ENCODE peak calls at places on chromosome 18, in five cellular contexts. J is prostate gland, Y is body of pancreas, D is IMR-90, A is psoas muscle. Q is an unnamed sample.

GRCh38 chr18:63158676-63159291 is 160.8 kb downstream of the BCL2 start:
- DNase-seq in Y (no peak), D (no peak), A (no peak), J (no peak), Q (no peak)

GRCh38 chr18:31204833-31205232 is 42.2 kb upstream of the DSC1 start:
- DNase-seq in Y (no peak), D (no peak), A (no peak), J (no peak), Q (no peak)

GRCh38 chr18:58009166-58009565 is 34.9 kb upstream of the NEDD4L start:
- DNase-seq in J (no peak), D (no peak), A (no peak), Y (no peak), Q (no peak)

GRCh38 chr18:7488571-7488970 is 78.5 kb upstream of the PTPRM start:
- DNase-seq in D (no peak), A (no peak), Y (no peak), J (no peak), Q (no peak)

GRCh38 chr18:50117876-50118275 is 77.1 kb downstream of the MYO5B start:
- DNase-seq in J (no peak), Y (no peak), A (no peak), D (no peak), Q (no peak)

GRCh38 chr18:63936156-63936931 is 12.8 kb upstream of the HMSD start:
- DNase-seq in J (peak), Y (peak), D (peak), A (peak), Q (peak)

GRCh38 chr18:32576296-32576916 is 105.7 kb upstream of the GAREM1 start:
- DNase-seq in J (no peak), A (no peak), Y (no peak), D (peak), Q (peak)

GRCh38 chr18:32722279-32722678 is 50.5 kb downstream of the KLHL14 start:
- DNase-seq in D (no peak), Y (no peak), A (no peak), J (no peak), Q (no peak)

GRCh38 chr18:50819727-50820378 is at the start of gene MRO:
- DNase-seq in Y (peak), D (peak), J (peak), A (peak), Q (peak)

GRCh38 chr18:34491719-34492118 is 218.4 kb upstream of the DTNA start:
- DNase-seq in D (no peak), J (no peak), Y (no peak), A (no peak), Q (no peak)

GRCh38 chr18:74529378-74529777 is 4.9 kb upstream of the CNDP1 start:
- DNase-seq in J (no peak), Y (no peak), A (no peak), D (no peak), Q (no peak)

GRCh38 chr18:67104700-67105284 is 411.7 kb downstream of the DSEL start:
- DNase-seq in A (peak), Y (peak), D (peak), J (peak), Q (peak)
- TF ChIP-seq CTCF in A (peak), Y (peak), D (peak), J (peak), Q (peak)

GRCh38 chr18:2982452-2983172 is 30.3 kb downstream of the LPIN2 start:
- DNase-seq in J (no peak), D (no peak), Y (no peak), A (no peak), Q (no peak)
- TF ChIP-seq CTCF in J (no peak), D (no peak), Y (no peak), A (no peak), Q (no peak)

GRCh38 chr18:2083691-2084090 is 487.6 kb downstream of the METTL4 start:
- DNase-seq in A (no peak), J (no peak), Y (no peak), D (no peak), Q (peak)
- TF ChIP-seq CTCF in A (no peak), J (no peak), Y (no peak), D (no peak), Q (no peak)

GRCh38 chr18:27004056-27004829 is 138.7 kb upstream of the AQP4 start:
- DNase-seq in D (no peak), J (no peak), A (no peak), Y (no peak), Q (no peak)
- TF ChIP-seq CTCF in D (no peak), J (no peak), A (peak), Y (peak), Q (peak)

GRCh38 chr18:76923485-76924085 is 101.2 kb downstream of the ZNF236 start:
- DNase-seq in Y (peak), A (no peak), J (no peak), D (peak), Q (peak)
- TF ChIP-seq CTCF in Y (no peak), A (peak), J (no peak), D (peak), Q (peak)

GRCh38 chr18:73352546-73352945 is 484.8 kb upstream of the NETO1 start:
- DNase-seq in J (no peak), A (no peak), Y (no peak), D (peak), Q (no peak)
- TF ChIP-seq CTCF in J (no peak), A (no peak), Y (no peak), D (no peak), Q (no peak)

DNA sequence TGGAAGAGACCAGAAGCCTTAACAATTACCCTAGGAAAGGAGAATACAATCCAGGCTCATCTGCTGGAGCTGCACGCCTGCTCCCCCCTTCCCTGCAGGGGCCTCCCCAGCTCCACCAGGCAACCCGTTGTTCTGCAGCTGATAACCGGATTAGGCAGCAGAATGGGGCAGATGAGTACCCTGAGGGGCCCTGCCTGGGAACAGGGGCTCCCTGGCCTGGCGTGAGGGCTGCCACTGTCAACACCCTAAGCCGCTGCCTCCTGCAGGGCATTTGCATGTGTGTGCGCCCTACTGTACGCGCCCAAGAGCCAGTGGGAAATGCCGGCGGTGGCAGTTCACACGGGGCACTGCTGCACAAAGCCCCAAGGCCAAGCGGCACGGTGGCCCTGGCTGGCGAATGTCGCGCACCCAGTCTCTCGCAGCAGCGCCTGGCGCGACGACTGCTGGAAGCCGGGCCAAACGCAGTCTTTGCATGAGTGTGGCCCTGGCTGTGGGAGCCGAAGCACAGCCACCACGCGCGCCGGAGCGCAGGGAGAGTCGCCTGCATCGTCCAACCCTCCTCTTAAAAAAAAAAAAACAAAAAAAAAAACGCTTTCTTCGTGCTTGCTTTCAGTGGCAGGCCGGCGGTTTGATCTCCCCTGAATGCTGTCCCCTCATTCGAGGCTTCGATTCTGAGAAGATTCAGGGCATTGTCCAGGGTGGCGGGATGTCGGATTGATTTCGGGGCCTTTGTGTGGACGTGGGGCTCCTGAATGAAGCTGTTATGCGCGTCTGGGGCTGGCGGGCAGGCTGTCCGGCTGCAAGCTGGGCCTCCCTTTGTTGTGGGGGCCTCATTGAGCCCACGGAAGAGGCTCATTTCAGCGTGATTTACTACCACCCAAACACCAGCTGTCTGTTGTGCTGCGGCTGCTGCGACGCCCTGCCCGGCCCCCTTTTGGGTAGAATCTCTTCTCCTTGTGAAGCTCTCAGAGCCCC is 63.8 kb downstream of the SETBP1 start:
- DNase-seq in D (no peak), A (peak), Y (peak), J (no peak), Q (no peak)
- TF ChIP-seq CTCF in D (no peak), A (peak), Y (peak), J (no peak), Q (no peak)

GRCh38 chr18:24447961-24448360 is 12.5 kb upstream of the HRH4 start:
- DNase-seq in J (no peak), A (no peak), D (no peak), Y (no peak), Q (no peak)

GRCh38 chr18:24443870-24444269 is 16.6 kb upstream of the HRH4 start:
- DNase-seq in J (no peak), D (no peak), A (no peak), Y (no peak), Q (no peak)

GRCh38 chr18:24446453-24446852 is 14.0 kb upstream of the HRH4 start:
- DNase-seq in Y (no peak), A (no peak), J (no peak), D (no peak), Q (no peak)

GRCh38 chr18:24446953-24447537 is 13.4 kb upstream of the HRH4 start:
- DNase-seq in Y (no peak), D (no peak), J (no peak), A (no peak), Q (no peak)
- TF ChIP-seq CTCF in Y (no peak), D (peak), J (no peak), A (no peak), Q (no peak)

DNA sequence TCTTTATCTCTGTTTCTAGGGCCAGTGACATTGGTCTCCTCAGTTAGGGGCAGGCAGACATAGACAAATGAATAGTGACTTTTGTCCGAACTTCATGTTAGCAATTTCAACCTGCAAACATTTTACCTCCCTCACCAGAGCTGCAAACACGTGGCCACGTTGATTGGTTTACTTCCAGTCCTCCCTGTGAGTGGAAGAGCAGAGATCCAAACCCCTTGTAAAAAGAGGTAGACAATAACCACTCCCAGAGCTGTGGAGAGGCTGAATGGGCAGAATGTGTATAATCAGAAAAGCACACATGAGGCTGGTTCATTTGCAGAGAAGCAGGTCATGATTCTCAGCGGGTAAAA is 31.1 kb downstream of the CTIF start:
- DNase-seq in D (no peak), A (no peak), Y (no peak), J (no peak), Q (no peak)
- TF ChIP-seq CTCF in D (no peak), A (no peak), Y (no peak), J (no peak), Q (no peak)

GRCh38 chr18:78612801-78613200 is 366.8 kb upstream of the SALL3 start:
- DNase-seq in D (no peak), J (no peak), Y (no peak), A (no peak), Q (no peak)
- TF ChIP-seq CTCF in D (no peak), J (no peak), Y (no peak), A (no peak), Q (no peak)

Q was measured in endothelial cell.